ENCODE peak calls at places on chromosomes 11 and 22, in nine cellular contexts. G, P, U, N, S, T, W, K and H are unnamed samples. For H3K4me1, the result is how much of the 10 kb centered on the place peaks cover.

GRCh38 chr11:69144719-69145365 is 10.9 kb upstream of the SMIM38 start:
- DNase-seq in S (no peak), U (no peak), T (no peak), G (no peak), K (no peak), N (no peak), W (no peak), P (no peak), H (no peak)

GRCh38 chr11:8309862-8310261 is 46.2 kb upstream of the LMO1 start:
- DNase-seq in P (no peak), T (no peak), S (no peak), K (no peak), G (no peak), U (no peak), N (no peak), W (no peak), H (peak)

GRCh38 chr22:32760815-32761214 is 40.7 kb upstream of the TIMP3 start:
- DNase-seq in W (no peak), U (no peak), T (peak), K (peak), S (no peak), P (no peak), G (no peak), N (no peak), H (no peak)

GRCh38 chr11:29051935-29052334 is 943.7 kb downstream of the METTL15 start:
- DNase-seq in G (no peak), W (no peak), N (no peak), T (no peak), S (no peak), P (no peak), U (no peak), K (no peak), H (no peak)

GRCh38 chr11:105372214-105372613 is 232.6 kb upstream of the CARD18 start:
- DNase-seq in T (no peak), N (no peak), G (no peak), U (no peak), P (no peak), S (no peak), W (no peak), K (no peak), H (no peak)

GRCh38 chr22:27919943-27920755 is 1.1 kb upstream of the PITPNB start:
- DNase-seq in N (no peak), K (peak), T (peak), S (peak), U (no peak), W (no peak), P (no peak), G (no peak), H (no peak)

GRCh38 chr22:26464312-26464711 is 19.3 kb downstream of the HPS4 start:
- DNase-seq in U (no peak), T (no peak), W (peak), S (no peak), N (no peak), P (no peak), K (peak), G (no peak), H (no peak)

GRCh38 chr11:76658651-76659650 is 11.6 kb downstream of the LRRC32 start:
- DNase-seq in K (peak), T (peak), U (no peak), G (no peak), P (no peak), S (no peak), N (peak), W (no peak), H (no peak)

GRCh38 chr22:44464000-44464399 is 34.0 kb downstream of the RTL6 start:
- DNase-seq in G (no peak), W (no peak), S (no peak), K (no peak), U (no peak), N (peak), T (no peak), P (no peak), H (no peak)

GRCh38 chr22:43257549-43257948 is 70.6 kb upstream of the TTLL12 start:
- DNase-seq in P (no peak), S (no peak), W (no peak), K (no peak), N (no peak), U (no peak), T (no peak), G (no peak), H (no peak)

GRCh38 chr11:71180694-71181466 is 71.5 kb downstream of the SHANK2 start:
- DNase-seq in T (no peak), N (peak), W (no peak), S (no peak), U (no peak), K (no peak), P (no peak), G (no peak), H (no peak)

GRCh38 chr11:93570759-93571413 is 27.7 kb upstream of the SMCO4 start:
- DNase-seq in T (peak), G (peak), W (no peak), N (no peak), S (no peak), P (no peak), K (peak), U (no peak), H (no peak)

GRCh38 chr11:71267807-71268421 is 15.5 kb upstream of the SHANK2 start:
- DNase-seq in G (no peak), U (no peak), T (no peak), K (no peak), S (no peak), N (no peak), P (no peak), W (no peak), H (no peak)

GRCh38 chr22:46063861-46064235 is 86.5 kb upstream of the PPARA start:
- DNase-seq in K (peak), U (no peak), P (no peak), W (peak), G (peak), T (peak), S (no peak), N (peak), H (no peak)

GRCh38 chr11:18408558-18409242 is 3.4 kb upstream of the LDHC start:
- DNase-seq in U (no peak), K (no peak), N (no peak), G (no peak), P (no peak), W (no peak), S (no peak), T (no peak), H (no peak)

GRCh38 chr22:39277135-39277607 is 32.4 kb upstream of the PDGFB start:
- DNase-seq in N (no peak), G (no peak), K (no peak), T (no peak), S (no peak), W (no peak), U (no peak), P (no peak), H (no peak)

GRCh38 chr11:82267186-82267585 is 466.5 kb downstream of the FAM181B start:
- DNase-seq in S (no peak), K (no peak), N (no peak), P (no peak), G (no peak), U (no peak), W (no peak), T (no peak), H (no peak)

GRCh38 chr22:39021552-39022250 is 774 bp downstream of the APOBEC3D start:
- DNase-seq in G (peak), T (no peak), K (no peak), P (no peak), S (no peak), N (no peak), U (no peak), W (no peak), H (no peak)

GRCh38 chr11:64379817-64380709 is 21.1 kb downstream of the RPS6KA4 start:
- DNase-seq in T (no peak), S (no peak), G (no peak), N (no peak), P (no peak), K (no peak), U (no peak), W (no peak), H (no peak)

GRCh38 chr11:85685820-85686459 is at the start of gene CCDC89:
- DNase-seq in W (peak), N (peak), T (peak), P (no peak), U (no peak), S (no peak), G (peak), K (peak), H (peak)

GRCh38 chr11:130571519-130571918 is 123.1 kb downstream of the ADAMTS15 start:
- DNase-seq in N (no peak), P (no peak), U (no peak), T (no peak), S (no peak), W (no peak), G (no peak), K (no peak), H (no peak)

GRCh38 chr11:78800089-78800690 is 225.5 kb upstream of the NARS2 start:
- DNase-seq in S (no peak), G (no peak), W (no peak), U (no peak), T (no peak), P (no peak), K (no peak), N (no peak), H (peak)

GRCh38 chr11:69801513-69802335 is 17.5 kb downstream of the FGF3 start:
- DNase-seq in W (no peak), T (no peak), P (peak), U (peak), K (no peak), N (no peak), S (no peak), G (no peak), H (no peak)

GRCh38 chr11:107716884-107717532 is 5.2 kb upstream of the SLN start:
- DNase-seq in U (no peak), W (no peak), K (no peak), N (no peak), S (no peak), G (no peak), P (no peak), T (no peak), H (no peak)

GRCh38 chr11:112334381-112334780 is 73.7 kb upstream of the PLET1 start:
- DNase-seq in T (no peak), P (no peak), U (no peak), K (no peak), N (no peak), G (no peak), W (no peak), S (no peak), H (no peak)

GRCh38 chr11:35365961-35366360 is 53.4 kb downstream of the SLC1A2 start:
- DNase-seq in T (no peak), G (no peak), K (no peak), N (no peak), W (no peak), S (no peak), P (no peak), U (no peak), H (no peak)

GRCh38 chr22:36457688-36458450 is 23.6 kb downstream of the TXN2 start:
- DNase-seq in P (no peak), S (no peak), T (peak), W (no peak), U (no peak), N (peak), K (peak), G (no peak), H (peak)

GRCh38 chr11:56841210-56841810 is 92.8 kb upstream of the OR9G4 start:
- DNase-seq in S (peak), P (no peak), W (no peak), K (no peak), G (no peak), T (peak), U (no peak), N (no peak), H (no peak)

GRCh38 chr11:14520902-14521151 is 641 bp upstream of the PSMA1 start:
- DNase-seq in N (no peak), T (no peak), W (no peak), P (no peak), K (no peak), G (no peak), U (no peak), S (no peak), H (no peak)

GRCh38 chr22:48445113-48445827 is 1382.4 kb downstream of the BRD1 start:
- DNase-seq in K (no peak), P (no peak), G (no peak), W (no peak), N (peak), S (no peak), U (no peak), T (no peak), H (peak)

GRCh38 chr22:44172370-44173108 is 8.2 kb upstream of the PARVG start:
- DNase-seq in P (no peak), T (no peak), U (no peak), G (peak), S (no peak), N (peak), W (peak), K (peak), H (peak)

GRCh38 chr22:35971418-35972119 is 57.1 kb downstream of the RBFOX2 start:
- DNase-seq in G (no peak), N (no peak), K (no peak), T (peak), U (no peak), W (no peak), S (no peak), P (no peak), H (no peak)

GRCh38 chr11:38718659-38719058 is 2120.6 kb upstream of the RAG2 start:
- DNase-seq in K (no peak), W (no peak), P (no peak), T (no peak), U (no peak), S (no peak), G (no peak), N (no peak), H (no peak)

GRCh38 chr11:46916669-46917108 is 1.7 kb downstream of the LRP4 start:
- DNase-seq in T (peak), S (peak), W (no peak), N (no peak), G (no peak), K (no peak), U (no peak), P (no peak), H (peak)

GRCh38 chr11:83687787-83688186 is 401.6 kb upstream of the CCDC90B start:
- DNase-seq in N (no peak), S (no peak), U (no peak), G (no peak), K (no peak), P (no peak), W (no peak), T (no peak), H (no peak)

GRCh38 chr11:68066742-68067141 is 27.9 kb downstream of the TCIRG1 start:
- DNase-seq in T (no peak), P (no peak), U (no peak), K (no peak), G (no peak), W (no peak), N (no peak), S (no peak), H (no peak)

GRCh38 chr22:23856721-23857605 is 712 bp upstream of the SLC2A11 start:
- DNase-seq in U (no peak), W (no peak), N (peak), G (peak), K (no peak), T (no peak), P (no peak), S (peak), H (peak)

GRCh38 chr11:61780581-61781162 is 11.7 kb downstream of the TMEM258 start:
- DNase-seq in K (no peak), G (no peak), S (no peak), W (no peak), N (peak), P (no peak), U (no peak), T (no peak), H (no peak)
- H3K4me1 ChIP-seq in K (under half), G (under half), S (under half), W (under half), N (under half), P (under half), U (under half), T (under half), H (under half)

GRCh38 chr11:114089748-114090147 is 30.2 kb downstream of the ZBTB16 start:
- DNase-seq in P (no peak), T (no peak), K (no peak), N (no peak), G (peak), W (no peak), U (no peak), S (no peak), H (no peak)
- H3K4me1 ChIP-seq in P (under half), T (under half), K (under half), N (half or more), G (half or more), W (half or more), U (under half), S (under half), H (under half)

GRCh38 chr11:33708970-33709369 is 8.3 kb upstream of the C11orf91 start:
- DNase-seq in S (no peak), N (no peak), U (no peak), W (no peak), G (no peak), P (no peak), T (no peak), K (no peak), H (no peak)

GRCh38 chr11:33706546-33706945 is 5.9 kb upstream of the C11orf91 start:
- DNase-seq in U (no peak), P (no peak), N (no peak), S (no peak), G (no peak), T (no peak), K (no peak), W (no peak), H (no peak)

GRCh38 chr11:33704240-33705002 is 3.8 kb upstream of the C11orf91 start:
- DNase-seq in W (no peak), G (no peak), S (no peak), K (no peak), P (no peak), T (no peak), U (no peak), N (no peak), H (no peak)

GRCh38 chr11:33709471-33709870 is 8.8 kb upstream of the C11orf91 start:
- DNase-seq in U (no peak), W (no peak), K (no peak), P (no peak), S (no peak), T (no peak), N (no peak), G (no peak), H (no peak)

GRCh38 chr11:33706961-33707360 is 6.3 kb upstream of the C11orf91 start:
- DNase-seq in P (no peak), W (no peak), G (no peak), K (no peak), S (no peak), N (no peak), T (no peak), U (no peak), H (no peak)
- H3K4me1 ChIP-seq in P (under half), W (half or more), G (half or more), K (under half), S (under half), N (under half), T (under half), U (under half), H (under half)

GRCh38 chr11:1442807-1443366 is 43.7 kb downstream of the MOB2 start:
- DNase-seq in P (no peak), T (no peak), G (no peak), K (no peak), S (no peak), W (no peak), N (no peak), U (no peak), H (no peak)

GRCh38 chr11:1443737-1444136 is 42.8 kb downstream of the MOB2 start:
- DNase-seq in T (no peak), U (no peak), S (no peak), K (no peak), G (no peak), P (no peak), W (no peak), N (no peak), H (no peak)

GRCh38 chr11:1444823-1445422 is 41.7 kb downstream of the MOB2 start:
- DNase-seq in G (no peak), P (no peak), K (no peak), N (no peak), U (no peak), S (no peak), T (no peak), W (no peak), H (no peak)

GRCh38 chr11:1445741-1446445 is 40.7 kb downstream of the MOB2 start:
- DNase-seq in K (no peak), T (no peak), P (no peak), N (no peak), S (no peak), G (no peak), W (no peak), U (no peak), H (no peak)

GRCh38 chr11:1444321-1444720 is 42.3 kb downstream of the MOB2 start:
- DNase-seq in S (no peak), K (no peak), T (no peak), N (no peak), U (no peak), P (no peak), W (no peak), G (no peak), H (no peak)
- H3K4me1 ChIP-seq in S (under half), K (under half), T (under half), N (under half), U (under half), P (under half), W (under half), G (under half), H (under half)